ENCODE peak calls at places on chromosomes 1 and 21, in five cellular contexts. One of them, this sample, is unnamed.

GRCh38 chr1:241250465-241250864 is 106.5 kb downstream of the RGS7 start:
- DNase-seq in fibroblast of pulmonary artery: no peak
- DNase-seq in anterior cingulate cortex: no peak
- DNase-seq in posterior cingulate gyrus: no peak
- DNase-seq in HEK293T: no peak
- DNase-seq in this sample: no peak

GRCh38 chr1:48677306-48678287 is 99.1 kb downstream of the BEND5 start:
- DNase-seq in fibroblast of pulmonary artery: peak
- DNase-seq in anterior cingulate cortex: peak
- DNase-seq in posterior cingulate gyrus: peak
- DNase-seq in HEK293T: peak
- DNase-seq in this sample: peak

GRCh38 chr1:92599184-92599583 is 112.5 kb upstream of the GFI1 start:
- DNase-seq in fibroblast of pulmonary artery: peak
- DNase-seq in anterior cingulate cortex: no peak
- DNase-seq in posterior cingulate gyrus: no peak
- DNase-seq in HEK293T: no peak
- DNase-seq in this sample: no peak

GRCh38 chr1:161196521-161197451 is 2.1 kb downstream of the ADAMTS4 start:
- DNase-seq in fibroblast of pulmonary artery: peak
- DNase-seq in anterior cingulate cortex: no peak
- DNase-seq in posterior cingulate gyrus: no peak
- DNase-seq in HEK293T: no peak
- DNase-seq in this sample: no peak

GRCh38 chr1:109814223-109814622 is 50.5 kb upstream of the EPS8L3 start:
- DNase-seq in fibroblast of pulmonary artery: no peak
- DNase-seq in anterior cingulate cortex: no peak
- DNase-seq in posterior cingulate gyrus: no peak
- DNase-seq in HEK293T: no peak
- DNase-seq in this sample: peak

GRCh38 chr1:94165843-94166242 is 44.9 kb upstream of the ABCA4 start:
- DNase-seq in fibroblast of pulmonary artery: no peak
- DNase-seq in anterior cingulate cortex: no peak
- DNase-seq in posterior cingulate gyrus: no peak
- DNase-seq in HEK293T: no peak
- DNase-seq in this sample: no peak

GRCh38 chr1:15260418-15261154 is 13.6 kb downstream of the FHAD1 start:
- DNase-seq in fibroblast of pulmonary artery: peak
- DNase-seq in anterior cingulate cortex: no peak
- DNase-seq in posterior cingulate gyrus: no peak
- DNase-seq in HEK293T: no peak
- DNase-seq in this sample: no peak

GRCh38 chr1:42660907-42661500 is 2.8 kb downstream of the PPIH start:
- DNase-seq in fibroblast of pulmonary artery: no peak
- DNase-seq in anterior cingulate cortex: no peak
- DNase-seq in posterior cingulate gyrus: no peak
- DNase-seq in HEK293T: no peak
- DNase-seq in this sample: no peak

GRCh38 chr1:94555091-94555490 is 13.5 kb upstream of the F3 start:
- DNase-seq in fibroblast of pulmonary artery: no peak
- DNase-seq in anterior cingulate cortex: no peak
- DNase-seq in posterior cingulate gyrus: no peak
- DNase-seq in HEK293T: no peak
- DNase-seq in this sample: no peak

GRCh38 chr1:85563139-85563538 is 17.4 kb upstream of the CCN1 start:
- DNase-seq in fibroblast of pulmonary artery: peak
- DNase-seq in anterior cingulate cortex: no peak
- DNase-seq in posterior cingulate gyrus: no peak
- DNase-seq in HEK293T: no peak
- DNase-seq in this sample: no peak

GRCh38 chr21:38433516-38433915 is 64.8 kb downstream of the ERG start:
- DNase-seq in fibroblast of pulmonary artery: no peak
- DNase-seq in anterior cingulate cortex: no peak
- DNase-seq in posterior cingulate gyrus: no peak
- DNase-seq in HEK293T: no peak
- DNase-seq in this sample: no peak

GRCh38 chr1:41615316-41615715 is 130.8 kb upstream of the EDN2 start:
- DNase-seq in fibroblast of pulmonary artery: no peak
- DNase-seq in anterior cingulate cortex: no peak
- DNase-seq in posterior cingulate gyrus: no peak
- DNase-seq in HEK293T: no peak
- DNase-seq in this sample: no peak

GRCh38 chr1:36838866-36839265 is 195.4 kb downstream of the GRIK3 start:
- DNase-seq in fibroblast of pulmonary artery: no peak
- DNase-seq in anterior cingulate cortex: no peak
- DNase-seq in posterior cingulate gyrus: no peak
- DNase-seq in HEK293T: no peak
- DNase-seq in this sample: no peak

GRCh38 chr21:25456672-25457071 is 150.6 kb downstream of the MRPL39 start:
- DNase-seq in fibroblast of pulmonary artery: peak
- DNase-seq in anterior cingulate cortex: no peak
- DNase-seq in posterior cingulate gyrus: no peak
- DNase-seq in HEK293T: no peak
- DNase-seq in this sample: no peak

GRCh38 chr1:42953182-42954180 is 5.2 kb downstream of the SLC2A1 start:
- DNase-seq in fibroblast of pulmonary artery: no peak
- DNase-seq in anterior cingulate cortex: peak
- DNase-seq in posterior cingulate gyrus: peak
- DNase-seq in HEK293T: no peak
- DNase-seq in this sample: peak

GRCh38 chr1:85553416-85553815 is 27.1 kb upstream of the CCN1 start:
- DNase-seq in fibroblast of pulmonary artery: no peak
- DNase-seq in anterior cingulate cortex: no peak
- DNase-seq in posterior cingulate gyrus: no peak
- DNase-seq in HEK293T: no peak
- DNase-seq in this sample: no peak

GRCh38 chr1:53186533-53186932 is 10.1 kb upstream of the CPT2 start:
- DNase-seq in fibroblast of pulmonary artery: no peak
- DNase-seq in anterior cingulate cortex: no peak
- DNase-seq in posterior cingulate gyrus: no peak
- DNase-seq in HEK293T: no peak
- DNase-seq in this sample: no peak

GRCh38 chr1:44485229-44485932 is 80.3 kb downstream of the RNF220 start:
- DNase-seq in fibroblast of pulmonary artery: peak
- DNase-seq in anterior cingulate cortex: no peak
- DNase-seq in posterior cingulate gyrus: no peak
- DNase-seq in HEK293T: no peak
- DNase-seq in this sample: no peak

GRCh38 chr1:65309317-65310077 is at the start of gene DNAJC6:
- DNase-seq in fibroblast of pulmonary artery: peak
- DNase-seq in anterior cingulate cortex: peak
- DNase-seq in posterior cingulate gyrus: peak
- DNase-seq in HEK293T: peak
- DNase-seq in this sample: peak

GRCh38 chr1:101520302-101520701 is 283.5 kb downstream of the S1PR1 start:
- DNase-seq in fibroblast of pulmonary artery: peak
- DNase-seq in anterior cingulate cortex: no peak
- DNase-seq in posterior cingulate gyrus: no peak
- DNase-seq in HEK293T: peak
- DNase-seq in this sample: no peak

GRCh38 chr1:2604156-2604853 is 17.7 kb downstream of the PRXL2B start:
- DNase-seq in fibroblast of pulmonary artery: no peak
- DNase-seq in anterior cingulate cortex: no peak
- DNase-seq in posterior cingulate gyrus: no peak
- DNase-seq in HEK293T: no peak
- DNase-seq in this sample: no peak

GRCh38 chr21:43342301-43342881 is 84.5 kb downstream of the SIK1 start:
- DNase-seq in fibroblast of pulmonary artery: no peak
- DNase-seq in anterior cingulate cortex: no peak
- DNase-seq in posterior cingulate gyrus: no peak
- DNase-seq in HEK293T: no peak
- DNase-seq in this sample: no peak

GRCh38 chr1:218425647-218426342 is 80.7 kb downstream of the TGFB2 start:
- DNase-seq in fibroblast of pulmonary artery: peak
- DNase-seq in anterior cingulate cortex: no peak
- DNase-seq in posterior cingulate gyrus: no peak
- DNase-seq in HEK293T: no peak
- DNase-seq in this sample: no peak

GRCh38 chr1:3568815-3569435 is 42.4 kb downstream of the MEGF6 start:
- DNase-seq in fibroblast of pulmonary artery: no peak
- DNase-seq in anterior cingulate cortex: no peak
- DNase-seq in posterior cingulate gyrus: no peak
- DNase-seq in HEK293T: no peak
- DNase-seq in this sample: no peak

This sample was measured in frontal cortex.